ENCODE peak calls at places on chromosomes 6 and 20, in five cellular contexts. Q is dermis blood vessel endothelial cell; H is activated T-cell treated with anti-CD3 and anti-CD28 coated beads for 1 hour; Y is heart right ventricle; T is activated T-helper 2 cell treated with anti-CD3 and anti-CD28 coated beads, Interferon-gamma antibody, Interleukin-2, Interleukin-4, amounts not matched to agents 10 μg/mL and 5 μg/mL and 100 μg/mL, durations not matched to agents 14 hours and 24 hours and 36 hours. O is an unnamed sample.
A peak's percentile ranks its signal among the peaks of the same experiment; 100 is the strongest.

GRCh38 chr6:83309344-83309743 is 116.2 kb downstream of the RWDD2A start:
- DNase-seq in Q (peak; percentile 12), H (no peak), Y (no peak), T (no peak), O (no peak)

GRCh38 chr6:42407379-42407778 is 44.3 kb downstream of the TRERF1 start:
- DNase-seq in Q (no peak), H (no peak), Y (no peak), T (no peak), O (no peak)

GRCh38 chr6:10597499-10598001 is 76.4 kb downstream of the GCNT2 start:
- DNase-seq in Q (no peak), H (no peak), Y (no peak), T (no peak), O (no peak)

GRCh38 chr6:158803733-158804143 is 15.4 kb downstream of the EZR start:
- DNase-seq in Q (peak; percentile 67), H (no peak), Y (no peak), T (peak; percentile 41), O (no peak)

GRCh38 chr6:126753616-126754015 is 364.9 kb upstream of the RSPO3 start:
- DNase-seq in Q (no peak), H (no peak), Y (no peak), T (no peak), O (no peak)

GRCh38 chr6:108921547-108922331 is 73.5 kb downstream of the ARMC2 start:
- DNase-seq in Q (no peak), H (no peak), Y (no peak), T (no peak), O (no peak)

GRCh38 chr6:31126416-31127175 is 6.3 kb upstream of the CDSN start:
- DNase-seq in Q (peak; percentile 24), H (no peak), Y (no peak), T (no peak), O (no peak)

GRCh38 chr6:107539409-107539808 is 49.5 kb downstream of the SOBP start:
- DNase-seq in Q (no peak), H (no peak), Y (no peak), T (no peak), O (no peak)

GRCh38 chr20:50305636-50306477 is 115.2 kb downstream of the CEBPB start:
- DNase-seq in Q (no peak), H (no peak), Y (no peak), T (no peak), O (no peak)

GRCh38 chr6:117555882-117556498 is 46.3 kb downstream of the GOPC start:
- DNase-seq in Q (peak; percentile 68), H (peak; percentile 57), Y (no peak), T (peak; percentile 27), O (peak; percentile 63)

GRCh38 chr6:112683926-112684325 is 336.8 kb downstream of the RFPL4B start:
- DNase-seq in Q (no peak), H (no peak), Y (no peak), T (no peak), O (no peak)

GRCh38 chr6:116265081-116265829 is 11.4 kb upstream of the TSPYL4 start:
- DNase-seq in Q (no peak), H (no peak), Y (peak; percentile 54), T (no peak), O (no peak)

GRCh38 chr6:149114167-149114566 is 203.3 kb upstream of the TAB2 start:
- DNase-seq in Q (no peak), H (no peak), Y (peak; percentile 57), T (no peak), O (no peak)

GRCh38 chr6:83546636-83547035 is 34.3 kb downstream of the PRSS35 start:
- DNase-seq in Q (no peak), H (no peak), Y (no peak), T (no peak), O (no peak)

GRCh38 chr6:69812746-69813427 is 16.1 kb upstream of the LMBRD1 start:
- DNase-seq in Q (no peak), H (no peak), Y (no peak), T (no peak), O (no peak)

GRCh38 chr6:113953346-113953745 is 17.6 kb downstream of the HDAC2 start:
- DNase-seq in Q (no peak), H (no peak), Y (no peak), T (no peak), O (no peak)

GRCh38 chr6:28315628-28316027 is 20.3 kb downstream of the ZSCAN31 start:
- DNase-seq in Q (no peak), H (no peak), Y (no peak), T (no peak), O (no peak)

GRCh38 chr20:4544765-4545164 is 176.9 kb upstream of the PRND start:
- DNase-seq in Q (no peak), H (no peak), Y (no peak), T (no peak), O (no peak)

GRCh38 chr6:38034269-38034914 is 214.9 kb downstream of the ZFAND3 start:
- DNase-seq in Q (peak; percentile 67), H (no peak), Y (no peak), T (no peak), O (no peak)

GRCh38 chr6:13452346-13453171 is 34.8 kb downstream of the GFOD1 start:
- DNase-seq in Q (no peak), H (no peak), Y (no peak), T (no peak), O (no peak)

GRCh38 chr6:112223070-112223861 is 31.1 kb downstream of the LAMA4 start:
- DNase-seq in Q (no peak), H (no peak), Y (no peak), T (no peak), O (no peak)

GRCh38 chr20:973785-974194 is 28.3 kb downstream of the RSPO4 start:
- DNase-seq in Q (peak; percentile 22), H (no peak), Y (no peak), T (peak; percentile 19), O (peak; percentile 4)

GRCh38 chr20:18524646-18525045 is 16.9 kb downstream of the SEC23B start:
- DNase-seq in Q (no peak), H (no peak), Y (no peak), T (no peak), O (no peak)

GRCh38 chr20:59145926-59146800 is 17.5 kb upstream of the ZNF831 start:
- DNase-seq in Q (no peak), H (peak; percentile 49), Y (no peak), T (no peak), O (no peak)

GRCh38 chr20:42734660-42735368 is 454.9 kb downstream of the PTPRT start:
- DNase-seq in Q (no peak), H (no peak), Y (no peak), T (no peak), O (no peak)

GRCh38 chr6:26198626-26199056 is 111.4 kb downstream of the HFE start:
- DNase-seq in Q (no peak), H (no peak), Y (no peak), T (peak; percentile 79), O (peak; percentile 43)

GRCh38 chr20:62236674-62236996 is 1.7 kb upstream of the OSBPL2 start:
- DNase-seq in Q (no peak), H (no peak), Y (peak; percentile 10), T (no peak), O (no peak)

GRCh38 chr6:111283707-111284106 is 196.4 kb downstream of the SLC16A10 start:
- DNase-seq in Q (no peak), H (no peak), Y (no peak), T (no peak), O (no peak)

GRCh38 chr6:152462716-152463115 is 174.4 kb downstream of the SYNE1 start:
- DNase-seq in Q (no peak), H (no peak), Y (no peak), T (no peak), O (no peak)

GRCh38 chr6:108872001-108872974 is 24.1 kb downstream of the ARMC2 start:
- DNase-seq in Q (no peak), H (no peak), Y (no peak), T (no peak), O (peak; percentile 8)

GRCh38 chr6:169798764-169799473 is 47.5 kb downstream of the ERMARD start:
- DNase-seq in Q (no peak), H (no peak), Y (no peak), T (no peak), O (no peak)

GRCh38 chr6:20483902-20484497 is 50.3 kb upstream of the CDKAL1 start:
- DNase-seq in Q (peak; percentile 10), H (no peak), Y (no peak), T (no peak), O (no peak)

GRCh38 chr20:38434310-38434741 is 802 bp downstream of the SNHG17 start:
- DNase-seq in Q (peak; percentile 45), H (peak; percentile 11), Y (no peak), T (peak; percentile 18), O (no peak)

GRCh38 chr6:139981810-139982550 is 607.5 kb upstream of the CITED2 start:
- DNase-seq in Q (peak; percentile 64), H (no peak), Y (no peak), T (no peak), O (no peak)

GRCh38 chr20:62850333-62850974 is 11.2 kb downstream of the TCFL5 start:
- DNase-seq in Q (no peak), H (no peak), Y (no peak), T (no peak), O (no peak)

GRCh38 chr6:132060591-132060990 is 109.4 kb upstream of the CCN2 start:
- DNase-seq in Q (peak; percentile 84), H (no peak), Y (no peak), T (no peak), O (no peak)

GRCh38 chr6:33694401-33694931 is 17.0 kb downstream of the UQCC2 start:
- DNase-seq in Q (peak; percentile 60), H (peak; percentile 58), Y (peak; percentile 14), T (peak; percentile 50), O (peak; percentile 40)

O was measured in CD4-positive, alpha-beta T cell.